ENCODE peak calls at places on chromosome 15, in nine cellular contexts. E is cardiac fibroblast, U is tibial artery, G is transverse colon, J is AG08396, Y is nephron progenitor cell, S is pancreas, B is NCI-H1092, C is pons. X is an unnamed sample.

GRCh38 chr15:51184637-51185036 is 89.9 kb upstream of the TNFAIP8L3 start:
- DNase-seq in E (no peak), U (no peak), G (no peak), J (no peak), Y (no peak), S (no peak), B (no peak), C (no peak), X (no peak)

GRCh38 chr15:57503051-57503702 is 88.5 kb upstream of the MYZAP start:
- DNase-seq in E (peak), U (no peak), G (no peak), J (no peak), Y (no peak), S (no peak), B (no peak), C (no peak), X (no peak)

GRCh38 chr15:50744601-50745000 is 20.9 kb downstream of the SPPL2A start:
- DNase-seq in E (no peak), U (no peak), G (no peak), J (no peak), Y (no peak), S (no peak), B (no peak), C (no peak), X (no peak)

GRCh38 chr15:98123834-98124233 is 163.3 kb downstream of the ARRDC4 start:
- DNase-seq in E (no peak), U (no peak), G (no peak), J (no peak), Y (no peak), S (no peak), B (no peak), C (no peak), X (no peak)

GRCh38 chr15:49865925-49866757 is 245.3 kb downstream of the DTWD1 start:
- DNase-seq in E (peak), U (no peak), G (no peak), J (no peak), Y (no peak), S (no peak), B (no peak), C (no peak), X (no peak)

GRCh38 chr15:93497256-93497655 is 408.2 kb upstream of the RGMA start:
- DNase-seq in E (no peak), U (no peak), G (no peak), J (no peak), Y (no peak), S (no peak), B (no peak), C (no peak), X (no peak)

GRCh38 chr15:69663441-69663840 is 210.8 kb downstream of the RPLP1 start:
- DNase-seq in E (no peak), U (no peak), G (no peak), J (no peak), Y (no peak), S (no peak), B (no peak), C (no peak), X (no peak)

GRCh38 chr15:31321418-31321817 is 5.2 kb upstream of the KLF13 start:
- DNase-seq in E (no peak), U (no peak), G (no peak), J (no peak), Y (no peak), S (no peak), B (no peak), C (no peak), X (no peak)

GRCh38 chr15:41199470-41199869 is 31.1 kb downstream of the EXD1 start:
- DNase-seq in E (no peak), U (no peak), G (no peak), J (no peak), Y (no peak), S (no peak), B (no peak), C (no peak), X (no peak)

GRCh38 chr15:51312754-51313390 is 25.5 kb downstream of the CYP19A1 start:
- DNase-seq in E (peak), U (no peak), G (no peak), J (no peak), Y (no peak), S (no peak), B (no peak), C (no peak), X (no peak)

GRCh38 chr15:75720787-75721461 is 8.3 kb upstream of the CSPG4 start:
- DNase-seq in E (peak), U (no peak), G (peak), J (no peak), Y (no peak), S (peak), B (peak), C (no peak), X (no peak)

GRCh38 chr15:63008333-63009049 is 34.1 kb upstream of the TPM1 start:
- DNase-seq in E (no peak), U (no peak), G (no peak), J (no peak), Y (no peak), S (no peak), B (no peak), C (no peak), X (no peak)

GRCh38 chr15:40248006-40248783 is 9.3 kb downstream of the PAK6 start:
- DNase-seq in E (no peak), U (peak), G (no peak), J (no peak), Y (no peak), S (no peak), B (no peak), C (no peak), X (no peak)

GRCh38 chr15:69841046-69841828 is 256.5 kb downstream of the TLE3 start:
- DNase-seq in E (no peak), U (no peak), G (no peak), J (no peak), Y (no peak), S (no peak), B (no peak), C (no peak), X (no peak)

GRCh38 chr15:40106203-40107161 is 2.2 kb downstream of the BMF start:
- DNase-seq in E (peak), U (peak), G (peak), J (no peak), Y (peak), S (peak), B (no peak), C (peak), X (no peak)

GRCh38 chr15:74845581-74845980 is 2.6 kb upstream of the ULK3 start:
- DNase-seq in E (no peak), U (no peak), G (no peak), J (no peak), Y (no peak), S (no peak), B (no peak), C (no peak), X (no peak)

GRCh38 chr15:58477228-58477627 is 45.4 kb downstream of the LIPC start:
- DNase-seq in E (no peak), U (no peak), G (no peak), J (no peak), Y (no peak), S (no peak), B (no peak), C (peak), X (no peak)

GRCh38 chr15:78076231-78077052 is 1.1 kb downstream of the TBC1D2B start:
- DNase-seq in E (peak), U (no peak), G (no peak), J (no peak), Y (peak), S (no peak), B (no peak), C (no peak), X (no peak)

GRCh38 chr15:41825572-41826535 is 2.0 kb upstream of the JMJD7 start:
- DNase-seq in E (no peak), U (no peak), G (no peak), J (no peak), Y (no peak), S (no peak), B (no peak), C (no peak), X (no peak)

GRCh38 chr15:80730395-80730794 is 35.3 kb downstream of the ABHD17C start:
- DNase-seq in E (no peak), U (no peak), G (no peak), J (no peak), Y (no peak), S (no peak), B (no peak), C (no peak), X (no peak)

GRCh38 chr15:42845581-42845980 is 75.0 kb downstream of the TTBK2 start:
- DNase-seq in E (peak), U (no peak), G (no peak), J (no peak), Y (no peak), S (no peak), B (no peak), C (no peak), X (no peak)

GRCh38 chr15:63763476-63764123 is 70.1 kb downstream of the HERC1 start:
- DNase-seq in E (peak), U (no peak), G (no peak), J (no peak), Y (no peak), S (no peak), B (no peak), C (no peak), X (no peak)

GRCh38 chr15:63514533-63514943 is 10.1 kb downstream of the USP3 start:
- DNase-seq in E (peak), U (no peak), G (no peak), J (no peak), Y (no peak), S (no peak), B (no peak), C (no peak), X (no peak)

GRCh38 chr15:32718822-32719716 is 1.3 kb downstream of the GREM1 start:
- DNase-seq in E (peak), U (no peak), G (peak), J (no peak), Y (peak), S (peak), B (no peak), C (no peak), X (no peak)

GRCh38 chr15:60729850-60730458 is 251.0 kb upstream of the ICE2 start:
- DNase-seq in E (no peak), U (no peak), G (no peak), J (no peak), Y (no peak), S (no peak), B (no peak), C (no peak), X (no peak)

GRCh38 chr15:58466566-58466965 is 34.8 kb downstream of the LIPC start:
- DNase-seq in E (no peak), U (no peak), G (no peak), J (no peak), Y (no peak), S (no peak), B (no peak), C (no peak), X (no peak)

X was measured in thoracic aorta.